ENCODE peak calls at places on chromosomes 3 and 15, in nine cellular contexts. N is K562, J is A549, S is Panc1, E is GM23338, P is HCT116, F is GM12878, D is SK-N-SH, X is HepG2. Z is an unnamed sample.

GRCh38 chr3:66854752-66855151 is 143.4 kb upstream of the KBTBD8 start:
- DNase-seq in F (no peak), X (no peak), S (no peak), P (no peak), N (no peak), D (no peak), J (no peak), E (peak; percentile 32), Z (no peak)

GRCh38 chr3:41259449-41260062 is 60.3 kb downstream of the CTNNB1 start:
- DNase-seq in J (no peak), N (no peak), D (no peak), P (no peak), E (no peak), F (no peak), X (no peak), S (no peak), Z (no peak)

GRCh38 chr3:197749315-197749600 is 425 bp upstream of the FYTTD1 start:
- DNase-seq in D (peak; percentile 83), X (no peak), E (peak; percentile 76), N (peak; percentile 70), S (no peak), J (peak; percentile 49), P (peak; percentile 35), F (no peak), Z (no peak)

GRCh38 chr3:141228385-141228784 is 3.2 kb upstream of the PXYLP1 start:
- DNase-seq in J (peak; percentile 44), P (no peak), D (no peak), F (no peak), S (no peak), E (no peak), X (peak; percentile 44), N (no peak), Z (no peak)

GRCh38 chr3:158911586-158911985 is 109.7 kb downstream of the MFSD1 start:
- DNase-seq in F (no peak), J (no peak), S (no peak), X (no peak), N (no peak), D (no peak), E (no peak), P (no peak), Z (no peak)

GRCh38 chr15:63503739-63504246 is 600 bp upstream of the USP3 start:
- DNase-seq in J (peak; percentile 93), X (peak; percentile 71), F (no peak), S (peak; percentile 65), P (peak; percentile 75), D (peak; percentile 44), E (peak; percentile 86), N (peak; percentile 69), Z (peak; percentile 47)

GRCh38 chr3:49826016-49826415 is 12.3 kb upstream of the UBA7 start:
- DNase-seq in N (no peak), P (no peak), D (no peak), F (no peak), X (no peak), S (no peak), J (no peak), E (no peak), Z (no peak)

GRCh38 chr15:38069001-38069400 is 134.6 kb downstream of the TMCO5A start:
- DNase-seq in F (peak; percentile 74), J (peak; percentile 17), X (no peak), D (peak; percentile 63), E (no peak), N (no peak), P (no peak), S (no peak), Z (peak; percentile 48)

GRCh38 chr15:77107531-77108355 is 36.8 kb upstream of the TSPAN3 start:
- DNase-seq in P (no peak), X (peak; percentile 41), E (peak; percentile 85), N (peak; percentile 49), F (no peak), D (peak; percentile 72), S (peak; percentile 32), J (peak; percentile 53), Z (peak; percentile 50)

GRCh38 chr3:174083706-174084105 is 686.2 kb downstream of the NLGN1 start:
- DNase-seq in P (no peak), D (no peak), S (no peak), E (no peak), N (no peak), X (no peak), J (no peak), F (no peak), Z (no peak)

GRCh38 chr3:178785961-178786360 is 249.7 kb downstream of the KCNMB2 start:
- DNase-seq in J (no peak), D (no peak), X (no peak), S (no peak), N (no peak), F (no peak), P (no peak), E (no peak), Z (no peak)

GRCh38 chr3:46490338-46491084 is 7.3 kb upstream of the RTP3 start:
- DNase-seq in S (no peak), X (no peak), E (no peak), J (no peak), D (no peak), N (no peak), F (no peak), P (no peak), Z (no peak)

GRCh38 chr3:181581651-181582050 is 130.1 kb upstream of the SOX2 start:
- DNase-seq in S (no peak), X (no peak), J (no peak), D (no peak), P (no peak), E (peak; percentile 12), F (no peak), N (no peak), Z (no peak)

GRCh38 chr15:64004582-64004981 is 41.7 kb downstream of the DAPK2 start:
- DNase-seq in P (peak; percentile 71), N (peak; percentile 46), S (no peak), D (no peak), J (peak; percentile 81), X (peak; percentile 58), F (no peak), E (no peak), Z (no peak)

GRCh38 chr3:42499478-42499871 is 3.0 kb upstream of the VIPR1 start:
- DNase-seq in E (no peak), J (no peak), X (no peak), N (no peak), P (no peak), F (no peak), D (no peak), S (no peak), Z (no peak)

GRCh38 chr15:69697913-69698312 is 245.3 kb downstream of the RPLP1 start:
- DNase-seq in F (no peak), J (no peak), P (no peak), D (peak; percentile 30), S (no peak), N (no peak), X (no peak), E (no peak), Z (peak; percentile 54)

GRCh38 chr15:49343546-49343945 is 79.5 kb upstream of the FGF7 start:
- DNase-seq in N (no peak), D (no peak), F (no peak), E (peak; percentile 14), S (no peak), J (no peak), P (no peak), X (peak; percentile 5), Z (no peak)

GRCh38 chr3:38843898-38844297 is 27.9 kb upstream of the SCN10A start:
- DNase-seq in D (peak; percentile 54), X (peak; percentile 34), P (peak; percentile 60), J (peak; percentile 46), F (no peak), N (peak; percentile 27), E (peak; percentile 57), S (no peak), Z (no peak)

GRCh38 chr15:57706405-57707209 is at the start of gene POLR2M:
- DNase-seq in X (peak; percentile 84), S (peak; percentile 91), J (peak; percentile 97), F (peak; percentile 78), P (peak; percentile 93), E (peak; percentile 97), N (peak; percentile 87), D (peak; percentile 88), Z (peak; percentile 83)
- H3K27ac ChIP-seq in X (peak within 1 kb of the TSS; percentile 79), S (peak within 1 kb of the TSS; percentile 89), J (peak within 1 kb of the TSS; percentile 98), F (peak within 1 kb of the TSS; percentile 92), P (peak within 1 kb of the TSS; percentile 71), E (peak within 1 kb of the TSS; percentile 86), N (peak within 1 kb of the TSS; percentile 91), D (peak within 1 kb of the TSS; percentile 82), Z (peak within 1 kb of the TSS; percentile 98)

GRCh38 chr15:43390723-43391122 is 19.8 kb downstream of the TUBGCP4 start:
- DNase-seq in E (no peak), J (no peak), N (no peak), F (no peak), S (no peak), P (no peak), X (no peak), D (no peak), Z (no peak)
- TF ChIP-seq REST in E (no peak), J (no peak), N (no peak), F (no peak), S (no peak), P (no peak), X (no peak), D (no peak), Z (no peak)

GRCh38 chr15:70701891-70702568 is 61.3 kb downstream of the UACA start:
- DNase-seq in D (no peak), X (no peak), F (no peak), N (no peak), J (peak; percentile 50), S (peak; percentile 75), E (no peak), P (no peak), Z (no peak)

GRCh38 chr15:70703066-70703465 is 60.3 kb downstream of the UACA start:
- DNase-seq in P (no peak), E (no peak), D (no peak), N (no peak), F (no peak), X (no peak), S (no peak), J (no peak), Z (no peak)

GRCh38 chr15:70704166-70704565 is 59.2 kb downstream of the UACA start:
- DNase-seq in N (no peak), S (no peak), X (no peak), D (no peak), F (no peak), E (no peak), J (no peak), P (no peak), Z (no peak)

GRCh38 chr15:70703483-70703882 is 59.9 kb downstream of the UACA start:
- DNase-seq in J (peak; percentile 36), S (no peak), X (no peak), N (no peak), P (no peak), F (no peak), E (peak; percentile 41), D (no peak), Z (no peak)

DNA sequence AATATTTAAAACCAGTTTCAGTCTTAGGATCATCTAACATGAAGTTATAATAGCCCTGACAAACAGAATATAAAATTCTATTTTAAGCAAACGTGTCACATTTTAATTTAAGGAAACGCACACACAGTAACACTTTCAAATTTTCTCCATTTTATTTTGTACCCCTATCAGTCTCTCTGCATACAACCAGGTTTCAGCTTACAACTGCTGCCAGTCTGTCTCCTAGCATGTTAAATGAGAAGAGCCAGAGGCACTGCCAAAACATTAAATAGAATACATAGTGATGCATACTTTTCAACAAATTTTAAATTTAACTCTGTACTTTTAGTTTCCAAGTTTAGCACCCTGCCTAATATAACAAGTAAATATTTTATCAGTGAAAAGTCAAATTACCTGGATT is 60.8 kb downstream of the UACA start:
- DNase-seq in P (no peak), J (no peak), N (no peak), E (no peak), X (no peak), S (no peak), D (no peak), F (no peak), Z (no peak)
- H3K27ac ChIP-seq in P (no peak overlapping the region), J (peak overlapping the region; percentile 2), N (no peak overlapping the region), E (no peak overlapping the region), X (no peak overlapping the region), S (peak overlapping the region; percentile 94), D (peak overlapping the region; percentile 91), F (no peak overlapping the region), Z (no peak overlapping the region)

GRCh38 chr15:41501191-41501917 is 7.7 kb downstream of the ITPKA start:
- DNase-seq in E (peak; percentile 64), P (no peak), N (no peak), D (peak; percentile 75), F (no peak), S (no peak), J (no peak), X (no peak), Z (no peak)
- TF ChIP-seq REST in E (no peak), P (no peak), N (no peak), D (no peak), F (no peak), S (no peak), J (no peak), X (no peak), Z (no peak)